ENCODE peak calls at places on chromosomes 2 and 18, in five cellular contexts. F, O, Y, X and W are unnamed samples.

GRCh38 chr2:47195149-47195548 is 40.0 kb upstream of the STPG4 start:
- DNase-seq in O (no peak), F (no peak), X (no peak), Y (peak), W (no peak)

GRCh38 chr2:96225016-96225533 is 16.4 kb upstream of the STARD7 start:
- DNase-seq in O (no peak), F (no peak), Y (no peak), X (no peak), W (no peak)

GRCh38 chr2:191950132-191950885 is 103.4 kb upstream of the CAVIN2 start:
- DNase-seq in Y (no peak), F (no peak), X (peak), O (peak), W (no peak)

GRCh38 chr2:205947621-205948495 is 138.1 kb downstream of the INO80D start:
- DNase-seq in O (peak), F (peak), Y (peak), X (peak), W (peak)

GRCh38 chr2:16927398-16927797 is 261.8 kb upstream of the CYRIA start:
- DNase-seq in O (no peak), F (no peak), Y (no peak), X (no peak), W (no peak)

GRCh38 chr2:120347387-120348010 is 1.6 kb downstream of the INHBB start:
- DNase-seq in X (peak), Y (no peak), F (peak), O (peak), W (no peak)

GRCh38 chr18:49757513-49758262 is 55.6 kb downstream of the ACAA2 start:
- DNase-seq in Y (peak), F (no peak), O (no peak), X (peak), W (no peak)

GRCh38 chr2:60252581-60253170 is 300.8 kb downstream of the BCL11A start:
- DNase-seq in X (no peak), O (no peak), F (no peak), Y (no peak), W (no peak)

GRCh38 chr18:73688851-73689659 is 458.6 kb downstream of the FBXO15 start:
- DNase-seq in O (peak), Y (no peak), X (peak), F (no peak), W (no peak)

GRCh38 chr2:48998449-48998848 is 155.9 kb downstream of the FSHR start:
- DNase-seq in O (no peak), F (no peak), X (no peak), Y (no peak), W (no peak)

GRCh38 chr2:159053186-159054031 is 85.0 kb downstream of the TANC1 start:
- DNase-seq in Y (no peak), F (no peak), X (no peak), O (peak), W (no peak)

GRCh38 chr2:98034745-98035144 is 39.0 kb upstream of the TMEM131 start:
- DNase-seq in F (no peak), X (peak), Y (no peak), O (no peak), W (no peak)

GRCh38 chr2:62201307-62201706 is 5.4 kb downstream of the B3GNT2 start:
- DNase-seq in F (no peak), O (peak), X (no peak), Y (no peak), W (no peak)

GRCh38 chr2:29382486-29382885 is 267.3 kb downstream of the CLIP4 start:
- DNase-seq in X (no peak), F (no peak), Y (no peak), O (peak), W (no peak)

GRCh38 chr18:25005602-25006375 is 346.2 kb downstream of the ZNF521 start:
- DNase-seq in Y (no peak), O (peak), F (no peak), X (no peak), W (no peak)

DNA sequence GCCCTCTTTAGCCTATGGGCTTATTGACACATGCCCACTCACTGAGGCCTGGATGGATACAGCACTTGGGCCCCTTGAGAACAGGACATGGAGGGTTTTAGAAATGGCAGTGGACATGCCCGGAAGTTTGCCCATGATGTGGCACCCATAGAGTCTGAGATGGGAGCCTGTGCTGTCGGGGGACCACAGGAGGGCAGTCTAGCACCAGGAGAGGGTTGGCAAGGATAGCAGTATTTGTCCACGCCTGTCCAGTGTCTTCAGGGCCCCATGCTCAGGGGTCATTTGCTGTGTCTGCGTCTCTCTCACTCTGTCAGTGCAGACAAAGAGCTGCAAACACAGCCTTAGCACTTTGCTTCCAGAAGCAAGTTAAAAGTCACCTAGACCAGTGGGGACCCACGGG is 48.7 kb downstream of the IL1RL2 start:
- DNase-seq in Y (peak), F (no peak), O (peak), X (peak), W (no peak)
- TF ChIP-seq CTCF in Y (no peak), F (peak), O (peak), X (peak), W (peak)

GRCh38 chr2:240425236-240425615 is 10.2 kb upstream of the GPC1 start:
- DNase-seq in X (no peak), O (no peak), Y (no peak), F (no peak), W (no peak)

GRCh38 chr2:240424341-240425235 is 10.9 kb upstream of the GPC1 start:
- DNase-seq in F (no peak), O (no peak), X (no peak), Y (no peak), W (no peak)

GRCh38 chr2:240421396-240421795 is 14.1 kb upstream of the GPC1 start:
- DNase-seq in F (no peak), Y (no peak), O (no peak), X (no peak), W (no peak)

GRCh38 chr2:240423788-240424191 is 11.7 kb upstream of the GPC1 start:
- DNase-seq in Y (no peak), F (no peak), X (no peak), O (no peak), W (no peak)

GRCh38 chr2:240422683-240423329 is 12.7 kb upstream of the GPC1 start:
- DNase-seq in Y (no peak), F (no peak), X (no peak), O (no peak), W (no peak)
- TF ChIP-seq CTCF in Y (no peak), F (no peak), X (no peak), O (no peak), W (no peak)

GRCh38 chr18:3653859-3654441 is 204.0 kb downstream of the TGIF1 start:
- DNase-seq in Y (no peak), O (no peak), F (no peak), X (no peak), W (no peak)
- TF ChIP-seq CTCF in Y (no peak), O (no peak), F (no peak), X (no peak), W (no peak)

GRCh38 chr2:5290911-5291546 is 401.2 kb upstream of the SOX11 start:
- DNase-seq in F (no peak), Y (no peak), X (no peak), O (peak), W (no peak)
- TF ChIP-seq CTCF in F (no peak), Y (no peak), X (no peak), O (peak), W (no peak)

DNA sequence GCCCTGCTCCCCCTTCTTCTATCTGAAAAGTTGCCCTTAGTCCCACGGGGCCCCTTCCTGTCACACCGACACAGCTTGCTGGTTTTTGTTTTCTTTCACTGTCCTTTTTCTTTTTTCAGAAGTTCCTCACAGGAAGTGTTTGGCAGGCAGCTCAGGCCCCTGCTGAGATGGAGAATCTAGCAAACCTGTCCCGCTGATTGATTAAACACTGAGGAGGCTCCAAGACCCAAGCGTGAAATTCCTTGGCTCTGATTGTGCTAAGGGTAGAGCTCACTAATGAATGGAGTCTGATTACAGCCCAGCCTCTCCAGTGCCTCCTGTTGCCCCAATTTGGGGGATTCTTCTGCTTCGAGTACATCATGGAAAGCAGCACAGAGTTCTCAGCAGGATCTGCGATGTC is 365.9 kb upstream of the MEX3C start:
- DNase-seq in O (no peak), F (no peak), X (no peak), Y (no peak), W (no peak)
- TF ChIP-seq CTCF in O (no peak), F (no peak), X (no peak), Y (no peak), W (no peak)